ENCODE peak calls at places on chromosomes 12 and 14, in four cellular contexts. One of them, this sample, is unnamed. For H3K9me3, the result is how much of the 10 kb centered on the place peaks cover.

GRCh38 chr12:83016226-83016835 is 329.6 kb downstream of the TMTC2 start:
- DNase-seq in cardiac muscle cell: peak
- DNase-seq in CD4-positive, alpha-beta memory T cell: no peak
- DNase-seq in neuronal stem cell: no peak
- DNase-seq in this sample: no peak

GRCh38 chr12:109169676-109170075 is 53.3 kb downstream of the ACACB start:
- DNase-seq in cardiac muscle cell: no peak
- DNase-seq in neuronal stem cell: no peak
- DNase-seq in CD4-positive, alpha-beta memory T cell: no peak
- DNase-seq in this sample: no peak

GRCh38 chr12:128557231-128557630 is 266.5 kb downstream of the SLC15A4 start:
- DNase-seq in CD4-positive, alpha-beta memory T cell: no peak
- DNase-seq in neuronal stem cell: no peak
- DNase-seq in cardiac muscle cell: no peak
- DNase-seq in this sample: no peak

GRCh38 chr14:34302654-34303053 is 159.4 kb downstream of the SPTSSA start:
- DNase-seq in CD4-positive, alpha-beta memory T cell: no peak
- DNase-seq in cardiac muscle cell: peak
- DNase-seq in neuronal stem cell: no peak
- DNase-seq in this sample: no peak

GRCh38 chr12:25935355-25936144 is 22.9 kb upstream of the RASSF8 start:
- DNase-seq in cardiac muscle cell: peak
- DNase-seq in CD4-positive, alpha-beta memory T cell: no peak
- DNase-seq in neuronal stem cell: no peak
- DNase-seq in this sample: no peak

GRCh38 chr14:74979442-74980397 is 23.0 kb upstream of the EIF2B2 start:
- DNase-seq in cardiac muscle cell: peak
- DNase-seq in neuronal stem cell: no peak
- DNase-seq in CD4-positive, alpha-beta memory T cell: no peak
- DNase-seq in this sample: no peak

GRCh38 chr12:130463259-130463658 is 125.6 kb downstream of the PIWIL1 start:
- DNase-seq in CD4-positive, alpha-beta memory T cell: no peak
- DNase-seq in cardiac muscle cell: no peak
- DNase-seq in neuronal stem cell: no peak
- DNase-seq in this sample: no peak

GRCh38 chr14:29796853-29797252 is 130.8 kb downstream of the PRKD1 start:
- DNase-seq in CD4-positive, alpha-beta memory T cell: no peak
- DNase-seq in neuronal stem cell: no peak
- DNase-seq in cardiac muscle cell: no peak
- DNase-seq in this sample: no peak

GRCh38 chr12:6547987-6548386 is 7.9 kb downstream of the IFFO1 start:
- DNase-seq in CD4-positive, alpha-beta memory T cell: no peak
- DNase-seq in cardiac muscle cell: peak
- DNase-seq in neuronal stem cell: no peak
- DNase-seq in this sample: no peak

GRCh38 chr14:63624701-63625100 is 17.0 kb downstream of the WDR89 start:
- DNase-seq in CD4-positive, alpha-beta memory T cell: no peak
- DNase-seq in neuronal stem cell: no peak
- DNase-seq in cardiac muscle cell: no peak
- DNase-seq in this sample: no peak

GRCh38 chr12:95976416-95976832 is 19.7 kb downstream of the HAL start:
- DNase-seq in neuronal stem cell: no peak
- DNase-seq in CD4-positive, alpha-beta memory T cell: no peak
- DNase-seq in cardiac muscle cell: peak
- DNase-seq in this sample: no peak

GRCh38 chr14:72743626-72744025 is 150.3 kb downstream of the DPF3 start:
- DNase-seq in neuronal stem cell: no peak
- DNase-seq in cardiac muscle cell: no peak
- DNase-seq in CD4-positive, alpha-beta memory T cell: no peak
- DNase-seq in this sample: no peak

GRCh38 chr12:108839011-108839889 is 18.1 kb downstream of the SSH1 start:
- DNase-seq in cardiac muscle cell: peak
- DNase-seq in CD4-positive, alpha-beta memory T cell: no peak
- DNase-seq in neuronal stem cell: no peak
- DNase-seq in this sample: no peak

GRCh38 chr12:119780786-119781434 is 96.2 kb downstream of the CIT start:
- DNase-seq in CD4-positive, alpha-beta memory T cell: no peak
- DNase-seq in neuronal stem cell: peak
- DNase-seq in cardiac muscle cell: peak
- DNase-seq in this sample: no peak

GRCh38 chr12:121930862-121931261 is 12.5 kb downstream of the CFAP251 start:
- DNase-seq in CD4-positive, alpha-beta memory T cell: no peak
- DNase-seq in cardiac muscle cell: no peak
- DNase-seq in neuronal stem cell: no peak
- DNase-seq in this sample: no peak

GRCh38 chr12:46617167-46617566 is 208.6 kb downstream of the SLC38A4 start:
- DNase-seq in neuronal stem cell: no peak
- DNase-seq in cardiac muscle cell: peak
- DNase-seq in CD4-positive, alpha-beta memory T cell: no peak
- DNase-seq in this sample: no peak

GRCh38 chr12:48351022-48351708 is 446 bp upstream of the ZNF641 start:
- DNase-seq in cardiac muscle cell: peak
- DNase-seq in CD4-positive, alpha-beta memory T cell: no peak
- DNase-seq in neuronal stem cell: peak
- DNase-seq in this sample: no peak

GRCh38 chr12:6950944-6951540 is at the start of gene PTPN6:
- DNase-seq in cardiac muscle cell: no peak
- DNase-seq in neuronal stem cell: no peak
- DNase-seq in CD4-positive, alpha-beta memory T cell: peak
- DNase-seq in this sample: no peak

GRCh38 chr12:89379839-89380467 is 27.7 kb upstream of the DUSP6 start:
- DNase-seq in cardiac muscle cell: no peak
- DNase-seq in CD4-positive, alpha-beta memory T cell: no peak
- DNase-seq in neuronal stem cell: no peak
- DNase-seq in this sample: no peak

GRCh38 chr12:45648070-45648469 is 81.4 kb upstream of the ARID2 start:
- DNase-seq in neuronal stem cell: no peak
- DNase-seq in cardiac muscle cell: no peak
- DNase-seq in CD4-positive, alpha-beta memory T cell: no peak
- DNase-seq in this sample: no peak

GRCh38 chr12:106126441-106127288 is 12.1 kb downstream of the NUAK1 start:
- DNase-seq in CD4-positive, alpha-beta memory T cell: no peak
- DNase-seq in neuronal stem cell: no peak
- DNase-seq in cardiac muscle cell: no peak
- DNase-seq in this sample: no peak

GRCh38 chr12:116200812-116201211 is 76.7 kb downstream of the MED13L start:
- DNase-seq in CD4-positive, alpha-beta memory T cell: no peak
- DNase-seq in cardiac muscle cell: peak
- DNase-seq in neuronal stem cell: no peak
- DNase-seq in this sample: no peak

GRCh38 chr14:55502746-55503284 is 62.4 kb upstream of the TBPL2 start:
- DNase-seq in CD4-positive, alpha-beta memory T cell: no peak
- DNase-seq in neuronal stem cell: no peak
- DNase-seq in cardiac muscle cell: no peak
- DNase-seq in this sample: no peak

GRCh38 chr12:210277-211141 is 3.4 kb downstream of the SLC6A12 start:
- DNase-seq in CD4-positive, alpha-beta memory T cell: no peak
- DNase-seq in cardiac muscle cell: no peak
- DNase-seq in neuronal stem cell: no peak
- DNase-seq in this sample: no peak

GRCh38 chr12:211142-211465 is 2.9 kb downstream of the SLC6A12 start:
- DNase-seq in neuronal stem cell: no peak
- DNase-seq in cardiac muscle cell: no peak
- DNase-seq in CD4-positive, alpha-beta memory T cell: no peak
- DNase-seq in this sample: no peak

GRCh38 chr12:212799-213526 is 994 bp downstream of the SLC6A12 start:
- DNase-seq in neuronal stem cell: no peak
- DNase-seq in CD4-positive, alpha-beta memory T cell: no peak
- DNase-seq in cardiac muscle cell: peak
- DNase-seq in this sample: no peak

GRCh38 chr12:212383-212798 is 1.6 kb downstream of the SLC6A12 start:
- DNase-seq in cardiac muscle cell: no peak
- DNase-seq in CD4-positive, alpha-beta memory T cell: no peak
- DNase-seq in neuronal stem cell: no peak
- DNase-seq in this sample: no peak

DNA sequence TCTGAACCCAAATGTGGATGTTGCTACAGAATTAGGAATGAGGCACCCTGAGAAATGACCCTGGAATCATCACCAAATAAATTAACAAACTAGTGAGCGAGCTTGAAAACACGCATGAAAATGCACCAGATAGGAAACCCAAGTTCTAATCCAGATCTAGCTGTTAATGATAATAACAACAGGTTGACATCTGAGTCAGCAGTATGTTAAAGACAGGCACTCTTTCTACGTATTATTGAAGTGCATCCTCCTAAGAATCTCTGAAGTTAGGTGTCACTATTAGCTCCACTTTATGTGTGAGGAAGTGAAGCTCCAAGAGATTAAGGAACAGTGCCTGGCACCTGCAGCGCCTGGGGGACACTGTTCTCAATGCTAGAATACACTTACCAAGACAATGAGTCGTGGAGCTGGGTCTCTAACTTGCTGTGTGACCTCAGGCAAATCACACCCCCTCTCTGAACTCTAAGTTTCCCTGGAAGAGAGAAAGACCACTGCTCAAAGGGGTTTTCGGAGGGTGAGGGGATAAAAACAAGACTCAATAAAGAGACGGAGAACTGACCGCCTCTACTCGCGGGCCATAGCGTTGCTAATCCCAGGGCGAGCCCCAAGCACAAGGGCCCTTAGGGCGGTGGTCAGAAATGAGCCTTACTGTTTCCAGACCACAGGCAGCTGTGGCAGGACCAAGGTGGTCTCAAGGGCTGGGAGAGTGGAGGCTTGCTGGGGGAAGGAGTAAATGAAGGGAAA is 2.1 kb downstream of the SLC6A12 start:
- DNase-seq in neuronal stem cell: no peak
- DNase-seq in CD4-positive, alpha-beta memory T cell: no peak
- DNase-seq in cardiac muscle cell: no peak
- DNase-seq in this sample: no peak
- H3K4me3 ChIP-seq in neuronal stem cell: no peak
- H3K4me3 ChIP-seq in CD4-positive, alpha-beta memory T cell: no peak
- H3K4me3 ChIP-seq in cardiac muscle cell: no peak
- H3K4me3 ChIP-seq in this sample: no peak

GRCh38 chr14:104228221-104228620 is 89.8 kb downstream of the KIF26A start:
- DNase-seq in CD4-positive, alpha-beta memory T cell: no peak
- DNase-seq in neuronal stem cell: no peak
- DNase-seq in cardiac muscle cell: no peak
- DNase-seq in this sample: no peak

GRCh38 chr14:104227806-104228205 is 89.4 kb downstream of the KIF26A start:
- DNase-seq in CD4-positive, alpha-beta memory T cell: no peak
- DNase-seq in neuronal stem cell: no peak
- DNase-seq in cardiac muscle cell: no peak
- DNase-seq in this sample: no peak

GRCh38 chr14:104228716-104229620 is 90.6 kb downstream of the KIF26A start:
- DNase-seq in CD4-positive, alpha-beta memory T cell: no peak
- DNase-seq in cardiac muscle cell: no peak
- DNase-seq in neuronal stem cell: no peak
- DNase-seq in this sample: no peak

GRCh38 chr14:104224516-104225281 is 86.3 kb downstream of the KIF26A start:
- DNase-seq in cardiac muscle cell: no peak
- DNase-seq in neuronal stem cell: no peak
- DNase-seq in CD4-positive, alpha-beta memory T cell: no peak
- DNase-seq in this sample: no peak

GRCh38 chr14:104226421-104227385 is 88.3 kb downstream of the KIF26A start:
- DNase-seq in neuronal stem cell: no peak
- DNase-seq in CD4-positive, alpha-beta memory T cell: no peak
- DNase-seq in cardiac muscle cell: no peak
- DNase-seq in this sample: no peak
- H3K9me3 ChIP-seq in neuronal stem cell: under half
- H3K9me3 ChIP-seq in CD4-positive, alpha-beta memory T cell: under half
- H3K9me3 ChIP-seq in cardiac muscle cell: under half
- H3K9me3 ChIP-seq in this sample: under half

GRCh38 chr14:81982056-81982455 is 448.4 kb upstream of the SEL1L start:
- DNase-seq in cardiac muscle cell: no peak
- DNase-seq in neuronal stem cell: no peak
- DNase-seq in CD4-positive, alpha-beta memory T cell: no peak
- DNase-seq in this sample: no peak

GRCh38 chr14:81980601-81981310 is 447.1 kb upstream of the SEL1L start:
- DNase-seq in CD4-positive, alpha-beta memory T cell: no peak
- DNase-seq in neuronal stem cell: no peak
- DNase-seq in cardiac muscle cell: no peak
- DNase-seq in this sample: no peak

GRCh38 chr14:81986005-81986404 is 452.4 kb upstream of the SEL1L start:
- DNase-seq in cardiac muscle cell: no peak
- DNase-seq in neuronal stem cell: no peak
- DNase-seq in CD4-positive, alpha-beta memory T cell: no peak
- DNase-seq in this sample: no peak

GRCh38 chr14:81981311-81981675 is 447.6 kb upstream of the SEL1L start:
- DNase-seq in cardiac muscle cell: no peak
- DNase-seq in CD4-positive, alpha-beta memory T cell: no peak
- DNase-seq in neuronal stem cell: no peak
- DNase-seq in this sample: no peak
- H3K4me3 ChIP-seq in cardiac muscle cell: no peak
- H3K4me3 ChIP-seq in CD4-positive, alpha-beta memory T cell: no peak
- H3K4me3 ChIP-seq in neuronal stem cell: no peak
- H3K4me3 ChIP-seq in this sample: no peak

DNA sequence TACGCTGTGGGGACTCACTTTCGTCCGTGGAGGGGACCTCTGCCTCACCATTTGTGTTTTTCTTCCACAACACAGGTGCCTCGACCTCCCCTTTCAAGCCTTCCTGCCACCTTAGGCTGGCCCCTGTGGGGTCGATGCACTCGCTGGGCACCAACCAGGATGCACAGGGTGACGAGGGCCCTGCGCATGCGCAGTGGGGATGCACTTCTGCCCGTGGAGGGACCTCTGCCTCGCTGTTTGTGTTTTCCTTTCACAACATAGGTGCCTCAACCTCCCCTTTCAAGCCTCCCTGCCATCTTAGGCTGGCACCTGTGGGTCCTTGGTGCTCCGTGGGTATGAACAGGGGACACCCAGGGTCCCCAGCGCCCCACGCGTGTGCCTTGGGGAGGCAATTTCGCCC is 356.8 kb downstream of the ALG10 start:
- DNase-seq in cardiac muscle cell: no peak
- DNase-seq in CD4-positive, alpha-beta memory T cell: no peak
- DNase-seq in neuronal stem cell: no peak
- DNase-seq in this sample: no peak
- H3K9me3 ChIP-seq in cardiac muscle cell: under half
- H3K9me3 ChIP-seq in CD4-positive, alpha-beta memory T cell: under half
- H3K9me3 ChIP-seq in neuronal stem cell: under half
- H3K9me3 ChIP-seq in this sample: under half

GRCh38 chr12:17642340-17642650 is 447.7 kb downstream of the RERGL start:
- DNase-seq in neuronal stem cell: no peak
- DNase-seq in cardiac muscle cell: no peak
- DNase-seq in CD4-positive, alpha-beta memory T cell: no peak
- DNase-seq in this sample: no peak
- H3K4me3 ChIP-seq in neuronal stem cell: no peak
- H3K4me3 ChIP-seq in cardiac muscle cell: no peak
- H3K4me3 ChIP-seq in CD4-positive, alpha-beta memory T cell: no peak
- H3K4me3 ChIP-seq in this sample: no peak

GRCh38 chr12:31970199-31970598 is 11.0 kb downstream of the RESF1 start:
- DNase-seq in cardiac muscle cell: no peak
- DNase-seq in neuronal stem cell: no peak
- DNase-seq in CD4-positive, alpha-beta memory T cell: no peak
- DNase-seq in this sample: no peak

GRCh38 chr12:31974673-31975072 is 15.5 kb downstream of the RESF1 start:
- DNase-seq in CD4-positive, alpha-beta memory T cell: no peak
- DNase-seq in neuronal stem cell: no peak
- DNase-seq in cardiac muscle cell: no peak
- DNase-seq in this sample: no peak

GRCh38 chr12:31973818-31974217 is 14.6 kb downstream of the RESF1 start:
- DNase-seq in CD4-positive, alpha-beta memory T cell: no peak
- DNase-seq in cardiac muscle cell: no peak
- DNase-seq in neuronal stem cell: no peak
- DNase-seq in this sample: no peak
- H3K9me3 ChIP-seq in CD4-positive, alpha-beta memory T cell: under half
- H3K9me3 ChIP-seq in cardiac muscle cell: under half
- H3K9me3 ChIP-seq in neuronal stem cell: half or more
- H3K9me3 ChIP-seq in this sample: under half

This sample was measured in effector memory CD4-positive, alpha-beta T cell.